ENCODE peak calls at places on chromosomes 6 and 20, in ten cellular contexts. H is astrocyte of the spinal cord; C is fibroblast of lung; T is CD8-positive, alpha-beta T cell; U is AG09309; R is psoas muscle; Z is IMR-90; B is A549; I is cardiac fibroblast; W is dorsolateral prefrontal cortex. X is an unnamed sample.
A peak's percentile ranks its signal among the peaks of the same experiment; 100 is the strongest.

GRCh38 chr20:45049904-45050471 is 50.9 kb downstream of the KCNS1 start:
- DNase-seq in H (no peak), C (no peak), T (no peak), U (no peak), R (no peak), Z (no peak), B (no peak), I (no peak), W (peak; percentile 49), X (no peak)

GRCh38 chr6:148169701-148170100 is 172.9 kb upstream of the SASH1 start:
- DNase-seq in H (peak; percentile 39), C (no peak), T (no peak), U (no peak), R (no peak), Z (no peak), B (no peak), I (no peak), W (no peak), X (no peak)

GRCh38 chr6:148431840-148432239 is 89.2 kb downstream of the SASH1 start:
- DNase-seq in H (no peak), C (no peak), T (no peak), U (no peak), R (no peak), Z (no peak), B (no peak), I (no peak), W (no peak), X (no peak)

GRCh38 chr6:159464827-159465226 is 228.2 kb downstream of the SOD2 start:
- DNase-seq in H (no peak), C (no peak), T (no peak), U (no peak), R (no peak), Z (no peak), B (no peak), I (no peak), W (no peak), X (no peak)

GRCh38 chr6:35058041-35058675 is 83.0 kb downstream of the TCP11 start:
- DNase-seq in H (no peak), C (peak; percentile 63), T (no peak), U (no peak), R (no peak), Z (no peak), B (no peak), I (no peak), W (peak; percentile 61), X (no peak)

GRCh38 chr6:160137989-160138835 is 16.6 kb downstream of the SLC22A1 start:
- DNase-seq in H (peak; percentile 75), C (peak; percentile 62), T (peak; percentile 63), U (peak; percentile 49), R (no peak), Z (peak; percentile 72), B (peak; percentile 65), I (peak; percentile 79), W (peak; percentile 51), X (peak; percentile 74)

GRCh38 chr6:141484726-141485125 is 648.0 kb upstream of the GJE1 start:
- DNase-seq in H (no peak), C (no peak), T (peak; percentile 19), U (no peak), R (no peak), Z (peak; percentile 47), B (no peak), I (peak; percentile 42), W (no peak), X (no peak)

GRCh38 chr6:129498950-129499870 is 210.8 kb downstream of the ARHGAP18 start:
- DNase-seq in H (peak; percentile 72), C (peak; percentile 63), T (no peak), U (no peak), R (no peak), Z (peak; percentile 61), B (peak; percentile 52), I (peak; percentile 70), W (no peak), X (no peak)

GRCh38 chr6:96611342-96611964 is 48.5 kb downstream of the FHL5 start:
- DNase-seq in H (no peak), C (no peak), T (no peak), U (no peak), R (no peak), Z (no peak), B (no peak), I (no peak), W (no peak), X (no peak)

GRCh38 chr6:1766663-1767062 is 156.9 kb downstream of the FOXC1 start:
- DNase-seq in H (no peak), C (no peak), T (no peak), U (no peak), R (no peak), Z (peak; percentile 29), B (no peak), I (peak; percentile 45), W (no peak), X (no peak)

GRCh38 chr6:49982046-49982445 is 12.6 kb upstream of the DEFB113 start:
- DNase-seq in H (no peak), C (no peak), T (no peak), U (no peak), R (no peak), Z (no peak), B (no peak), I (no peak), W (no peak), X (no peak)

GRCh38 chr6:49980898-49981297 is 11.5 kb upstream of the DEFB113 start:
- DNase-seq in H (no peak), C (no peak), T (no peak), U (no peak), R (no peak), Z (peak; percentile 0), B (peak; percentile 1), I (no peak), W (no peak), X (no peak)

GRCh38 chr6:49988900-49989299 is 19.5 kb upstream of the DEFB113 start:
- DNase-seq in H (no peak), C (no peak), T (no peak), U (no peak), R (no peak), Z (no peak), B (no peak), I (no peak), W (no peak), X (no peak)

GRCh38 chr6:49987749-49988148 is 18.3 kb upstream of the DEFB113 start:
- DNase-seq in H (no peak), C (no peak), T (no peak), U (no peak), R (no peak), Z (no peak), B (no peak), I (no peak), W (no peak), X (no peak)

DNA sequence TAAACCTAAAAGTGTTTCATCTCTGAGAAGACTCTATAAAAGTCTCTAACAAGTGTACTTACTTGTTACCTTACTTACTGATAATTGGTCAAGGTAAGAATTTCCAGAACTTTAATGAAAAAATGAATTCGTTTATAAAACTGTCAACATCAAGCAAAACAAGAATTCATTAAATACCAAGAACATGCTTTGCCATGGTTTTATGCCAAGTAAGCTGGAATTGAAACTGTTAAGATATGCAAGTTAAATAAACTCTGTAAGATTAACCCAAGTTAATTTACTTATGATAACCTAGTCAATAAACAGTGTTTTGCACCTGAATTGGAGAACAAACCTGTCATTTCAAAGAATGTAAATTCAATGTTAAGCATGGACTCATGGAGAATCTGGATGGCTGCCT is 17.1 kb upstream of the DEFB113 start:
- DNase-seq in H (no peak), C (no peak), T (no peak), U (no peak), R (no peak), Z (no peak), B (no peak), I (no peak), W (no peak), X (no peak)
- H3K4me3 ChIP-seq in H (no peak overlapping the region), C (no peak overlapping the region), T (no peak overlapping the region), U (no peak overlapping the region), R (no peak overlapping the region), Z (no peak overlapping the region), B (no peak overlapping the region), I (no peak overlapping the region), W (no peak overlapping the region), X (no peak overlapping the region)

GRCh38 chr6:166771701-166772100 is 144.7 kb upstream of the RPS6KA2 start:
- DNase-seq in H (no peak), C (no peak), T (no peak), U (no peak), R (no peak), Z (no peak), B (no peak), I (no peak), W (no peak), X (no peak)

GRCh38 chr6:166774292-166774691 is 147.2 kb upstream of the RPS6KA2 start:
- DNase-seq in H (no peak), C (no peak), T (no peak), U (no peak), R (no peak), Z (no peak), B (no peak), I (no peak), W (no peak), X (no peak)

GRCh38 chr6:166770216-166771116 is 143.4 kb upstream of the RPS6KA2 start:
- DNase-seq in H (no peak), C (no peak), T (no peak), U (no peak), R (no peak), Z (peak; percentile 10), B (no peak), I (peak; percentile 10), W (no peak), X (no peak)

GRCh38 chr6:166774770-166775169 is 147.7 kb upstream of the RPS6KA2 start:
- DNase-seq in H (no peak), C (no peak), T (no peak), U (no peak), R (no peak), Z (no peak), B (no peak), I (no peak), W (no peak), X (no peak)

DNA sequence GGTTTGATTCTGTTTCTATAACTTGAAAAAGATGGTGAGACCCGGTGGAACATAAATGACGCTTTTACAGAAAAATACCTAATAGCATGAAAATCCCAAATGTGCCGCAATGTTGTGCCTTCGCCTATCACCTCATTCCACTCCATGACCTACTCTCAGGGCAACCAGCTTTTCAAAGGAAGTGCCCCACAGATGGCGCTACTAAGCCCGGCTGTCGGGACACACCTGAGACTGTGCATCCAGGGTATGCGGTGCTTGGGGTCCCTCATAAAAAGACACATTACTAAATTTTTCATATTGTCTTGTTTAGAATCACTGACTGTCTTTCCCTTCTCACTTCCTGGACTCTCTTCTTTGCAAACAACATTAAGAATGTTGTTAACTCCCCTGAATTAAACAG is 145.5 kb upstream of the RPS6KA2 start:
- DNase-seq in H (no peak), C (no peak), T (no peak), U (no peak), R (no peak), Z (no peak), B (no peak), I (no peak), W (no peak), X (no peak)
- TF ChIP-seq CTCF in H (peak; percentile 36), C (peak; percentile 14), T (no peak), U (no peak), R (no peak), Z (no peak), B (peak; percentile 15), I (peak; percentile 12), W (no peak), X (no peak)

GRCh38 chr6:111087871-111088667 is 766 bp downstream of the SLC16A10 start:
- DNase-seq in H (no peak), C (peak; percentile 11), T (peak; percentile 88), U (no peak), R (no peak), Z (no peak), B (no peak), I (no peak), W (no peak), X (peak; percentile 50)
- H3K4me3 ChIP-seq in H (peak overlapping the region; percentile 42), C (no peak overlapping the region), T (peak overlapping the region; percentile 70), U (no peak overlapping the region), R (peak overlapping the region; percentile 92), Z (peak overlapping the region; percentile 63), B (peak overlapping the region; percentile 70), I (no peak overlapping the region), W (peak overlapping the region; percentile 61), X (peak overlapping the region; percentile 87)

GRCh38 chr6:10719386-10720228 is 3.3 kb upstream of the TMEM14C start:
- DNase-seq in H (peak; percentile 7), C (no peak), T (peak; percentile 71), U (no peak), R (peak; percentile 20), Z (no peak), B (no peak), I (peak; percentile 21), W (no peak), X (peak; percentile 25)
- TF ChIP-seq CTCF in H (no peak), C (no peak), T (no peak), U (no peak), R (no peak), Z (no peak), B (no peak), I (no peak), W (no peak), X (no peak)

X was measured in pancreas.